ENCODE peak calls at places on chromosomes 16 and 17, in five cellular contexts. E is activated CD4-positive, alpha-beta T cell treated with anti-CD3 and anti-CD28 coated beads, Interleukin-2, amount 50 U/mL, for 1 hour; S is substantia nigra; N is T-helper 17 cell; Q is HFFc6. F is an unnamed sample.

GRCh38 chr16:47852991-47853390 is 302.8 kb downstream of the ABCC12 start:
- DNase-seq in E (no peak), S (no peak), N (no peak), Q (no peak), F (no peak)

GRCh38 chr16:8718753-8719386 is 44.5 kb downstream of the ABAT start:
- DNase-seq in E (no peak), S (no peak), Q (no peak), N (no peak), F (peak)

GRCh38 chr17:3004150-3004801 is 59.1 kb downstream of the OR1D5 start:
- DNase-seq in Q (peak), S (peak), E (peak), N (no peak), F (peak)

GRCh38 chr16:68372806-68373205 is 62.0 kb downstream of the PRMT7 start:
- DNase-seq in S (no peak), N (no peak), Q (no peak), E (no peak), F (peak)

GRCh38 chr16:70778901-70779309 is 22.1 kb downstream of the VAC14 start:
- DNase-seq in E (no peak), Q (peak), N (no peak), S (no peak), F (peak)

GRCh38 chr16:24834459-24835335 is 11.1 kb upstream of the SLC5A11 start:
- DNase-seq in S (no peak), E (no peak), Q (peak), N (no peak), F (peak)

GRCh38 chr17:1116602-1117001 is 63.2 kb downstream of the ABR start:
- DNase-seq in E (no peak), N (no peak), S (no peak), Q (no peak), F (no peak)

GRCh38 chr17:17346428-17347233 is 43.5 kb downstream of the NT5M start:
- DNase-seq in E (no peak), N (no peak), Q (no peak), S (no peak), F (no peak)

F was measured in DMS53.